ENCODE peak calls at places on chromosomes 12 and 14, in nine cellular contexts. D, X, S, W, V, M, R, G and K are unnamed samples.

GRCh38 chr14:103512701-103513611 is 9.7 kb downstream of the CKB start:
- DNase-seq in G (no peak), V (no peak), M (no peak), W (peak; percentile 77), S (peak; percentile 50), X (no peak), D (no peak), R (no peak), K (no peak)

GRCh38 chr12:31687101-31687527 is 27.6 kb downstream of the ETFBKMT start:
- DNase-seq in R (no peak), G (no peak), X (peak; percentile 88), M (no peak), S (no peak), W (no peak), D (no peak), V (no peak), K (no peak)

GRCh38 chr14:104929268-104930230 is 4.9 kb downstream of the PLD4 start:
- DNase-seq in G (no peak), R (no peak), S (no peak), D (no peak), X (no peak), W (no peak), M (no peak), V (no peak), K (no peak)

GRCh38 chr12:81369175-81369574 is 291.3 kb downstream of the ACSS3 start:
- DNase-seq in M (no peak), W (no peak), V (no peak), G (no peak), X (no peak), R (no peak), S (no peak), D (no peak), K (no peak)

GRCh38 chr12:49260831-49261363 is 4.0 kb upstream of the TUBA1C start:
- DNase-seq in G (no peak), S (no peak), M (no peak), D (no peak), V (no peak), X (no peak), R (no peak), W (no peak), K (no peak)

GRCh38 chr12:32083489-32083888 is 23.2 kb upstream of the BICD1 start:
- DNase-seq in S (peak; percentile 81), M (no peak), X (no peak), W (no peak), R (no peak), D (no peak), G (no peak), V (no peak), K (no peak)

GRCh38 chr12:42916143-42916542 is 326.6 kb upstream of the PRICKLE1 start:
- DNase-seq in R (no peak), W (no peak), D (no peak), M (no peak), V (no peak), S (no peak), G (no peak), X (no peak), K (no peak)

GRCh38 chr12:109542014-109542413 is 31.3 kb downstream of the MMAB start:
- DNase-seq in G (no peak), S (peak; percentile 80), D (no peak), X (no peak), M (no peak), V (peak; percentile 4), R (no peak), W (no peak), K (no peak)

GRCh38 chr12:82567688-82568087 is 119.0 kb upstream of the TMTC2 start:
- DNase-seq in M (no peak), X (no peak), D (no peak), W (no peak), S (no peak), V (no peak), G (no peak), R (no peak), K (no peak)

GRCh38 chr12:112617191-112617505 is 174.4 kb upstream of the RPH3A start:
- DNase-seq in M (no peak), V (no peak), G (no peak), D (no peak), X (no peak), S (no peak), R (no peak), W (no peak), K (no peak)

GRCh38 chr12:6093764-6094163 is 30.7 kb downstream of the VWF start:
- DNase-seq in X (no peak), V (no peak), G (no peak), D (no peak), S (peak; percentile 31), W (no peak), R (no peak), M (no peak), K (no peak)

GRCh38 chr12:2902287-2902880 is 11.7 kb downstream of the TULP3 start:
- DNase-seq in G (no peak), S (no peak), M (no peak), W (no peak), V (no peak), R (no peak), D (no peak), X (no peak), K (no peak)

GRCh38 chr12:13127476-13127875 is 24.0 kb upstream of the GSG1 start:
- DNase-seq in D (no peak), G (no peak), R (no peak), W (no peak), V (no peak), M (no peak), S (no peak), X (no peak), K (no peak)

GRCh38 chr12:56520025-56520810 is 1.4 kb upstream of the RBMS2 start:
- DNase-seq in S (peak; percentile 36), W (no peak), X (no peak), D (no peak), V (no peak), G (no peak), M (no peak), R (no peak), K (no peak)

GRCh38 chr12:123601602-123602489 is at the start of gene DDX55:
- DNase-seq in X (peak; percentile 92), W (no peak), V (peak; percentile 91), D (peak; percentile 66), G (peak; percentile 86), M (peak; percentile 88), R (peak; percentile 34), S (peak; percentile 81), K (peak; percentile 82)

GRCh38 chr12:34392741-34393085 is 370.4 kb downstream of the ALG10 start:
- DNase-seq in X (no peak), M (no peak), G (no peak), D (peak; percentile 9), V (peak; percentile 33), R (no peak), S (no peak), W (no peak), K (no peak)

GRCh38 chr12:64998327-64999156 is 122.6 kb downstream of the WIF1 start:
- DNase-seq in X (no peak), V (no peak), M (no peak), G (no peak), W (no peak), D (no peak), S (no peak), R (no peak), K (no peak)

GRCh38 chr12:93968928-93969327 is 179.4 kb upstream of the PLXNC1 start:
- DNase-seq in D (no peak), W (no peak), V (no peak), G (no peak), X (no peak), S (no peak), M (no peak), R (no peak), K (no peak)

GRCh38 chr14:101549154-101549553 is 12.1 kb upstream of the DIO3 start:
- DNase-seq in G (no peak), D (no peak), V (peak; percentile 24), S (no peak), W (no peak), R (no peak), M (no peak), X (no peak), K (no peak)

GRCh38 chr12:132321321-132322118 is 7.9 kb downstream of the GALNT9 start:
- DNase-seq in V (peak; percentile 28), G (no peak), W (no peak), X (no peak), M (no peak), R (no peak), D (no peak), S (no peak), K (no peak)

GRCh38 chr12:65339161-65339560 is 60.7 kb downstream of the MSRB3 start:
- DNase-seq in R (no peak), D (no peak), S (peak; percentile 46), W (no peak), V (no peak), G (no peak), X (no peak), M (no peak), K (no peak)

GRCh38 chr12:84698576-84699333 is 213.8 kb downstream of the SLC6A15 start:
- DNase-seq in D (no peak), G (no peak), S (no peak), X (no peak), R (no peak), M (no peak), W (no peak), V (no peak), K (no peak)

GRCh38 chr12:15527201-15527782 is 205.0 kb downstream of the PTPRO start:
- DNase-seq in D (no peak), R (no peak), X (peak; percentile 23), M (no peak), W (no peak), G (no peak), V (peak; percentile 50), S (peak; percentile 19), K (no peak)

GRCh38 chr14:96247031-96247430 is 9.0 kb upstream of the BDKRB1 start:
- DNase-seq in M (no peak), R (no peak), G (no peak), V (no peak), W (no peak), X (no peak), S (no peak), D (no peak), K (no peak)

GRCh38 chr12:121590476-121591143 is 9.8 kb upstream of the KDM2B start:
- DNase-seq in D (no peak), X (peak; percentile 76), S (peak; percentile 72), M (no peak), V (no peak), G (peak; percentile 71), W (no peak), R (no peak), K (peak; percentile 50)

GRCh38 chr12:130988261-130989175 is 34.8 kb downstream of the ADGRD1 start:
- DNase-seq in R (no peak), D (no peak), V (no peak), M (no peak), X (no peak), W (no peak), G (no peak), S (no peak), K (no peak)

GRCh38 chr14:22296722-22297121 is 292.3 kb downstream of the DAD1 start:
- DNase-seq in M (no peak), X (no peak), D (no peak), G (no peak), W (no peak), S (peak; percentile 67), R (no peak), V (no peak), K (no peak)

GRCh38 chr12:49907352-49907751 is 3.7 kb upstream of the FAIM2 start:
- DNase-seq in X (no peak), R (no peak), D (no peak), W (no peak), S (no peak), M (no peak), V (no peak), G (no peak), K (no peak)

GRCh38 chr12:43293396-43293795 is 258.6 kb downstream of the ADAMTS20 start:
- DNase-seq in W (no peak), M (no peak), V (no peak), R (no peak), S (no peak), G (no peak), D (no peak), X (no peak), K (no peak)